ENCODE peak calls at places on chromosomes 12 and 14, in seven cellular contexts. I, B, O, N, U, G and C are unnamed samples.

GRCh38 chr14:79802096-79802495 is 409.2 kb downstream of the DIO2 start:
- DNase-seq in B (no peak), I (no peak), U (no peak), G (no peak), N (no peak), O (no peak), C (no peak)

GRCh38 chr12:79534029-79534867 is 156.5 kb downstream of the PAWR start:
- DNase-seq in U (no peak), G (no peak), O (no peak), N (no peak), I (peak; percentile 34), B (no peak), C (no peak)

GRCh38 chr12:89950421-89950820 is 241.8 kb upstream of the ATP2B1 start:
- DNase-seq in B (no peak), I (no peak), O (no peak), G (no peak), N (no peak), U (no peak), C (no peak)

GRCh38 chr12:25252946-25253345 is 2.2 kb upstream of the KRAS start:
- DNase-seq in N (no peak), B (no peak), O (peak; percentile 42), I (no peak), U (no peak), G (no peak), C (no peak)

GRCh38 chr12:107515446-107515958 is 170.1 kb upstream of the PWP1 start:
- DNase-seq in I (peak; percentile 67), B (peak; percentile 75), O (no peak), U (peak; percentile 90), G (peak; percentile 22), N (peak; percentile 89), C (peak; percentile 57)

GRCh38 chr14:35124127-35124526 is 1.8 kb downstream of the PRORP start:
- DNase-seq in I (no peak), N (no peak), B (no peak), G (no peak), O (no peak), U (no peak), C (no peak)

GRCh38 chr12:113137861-113138783 is 2.6 kb upstream of the RASAL1 start:
- DNase-seq in O (no peak), B (no peak), U (no peak), N (no peak), G (no peak), I (no peak), C (no peak)

GRCh38 chr14:100155881-100156645 is 3.4 kb downstream of the DEGS2 start:
- DNase-seq in N (no peak), O (no peak), B (no peak), U (no peak), I (no peak), G (no peak), C (no peak)

GRCh38 chr14:44279357-44279756 is 227.7 kb downstream of the FSCB start:
- DNase-seq in G (no peak), O (no peak), U (no peak), I (no peak), B (no peak), N (no peak), C (no peak)

GRCh38 chr12:22372277-22372837 is 37.9 kb upstream of the ST8SIA1 start:
- DNase-seq in I (no peak), U (no peak), O (no peak), B (no peak), G (no peak), N (no peak), C (no peak)

GRCh38 chr12:22380029-22380428 is 45.5 kb upstream of the ST8SIA1 start:
- DNase-seq in N (no peak), U (no peak), G (no peak), B (no peak), O (no peak), I (no peak), C (no peak)

GRCh38 chr12:22374499-22374898 is 40.0 kb upstream of the ST8SIA1 start:
- DNase-seq in U (no peak), I (no peak), G (no peak), N (no peak), B (no peak), O (no peak), C (no peak)

DNA sequence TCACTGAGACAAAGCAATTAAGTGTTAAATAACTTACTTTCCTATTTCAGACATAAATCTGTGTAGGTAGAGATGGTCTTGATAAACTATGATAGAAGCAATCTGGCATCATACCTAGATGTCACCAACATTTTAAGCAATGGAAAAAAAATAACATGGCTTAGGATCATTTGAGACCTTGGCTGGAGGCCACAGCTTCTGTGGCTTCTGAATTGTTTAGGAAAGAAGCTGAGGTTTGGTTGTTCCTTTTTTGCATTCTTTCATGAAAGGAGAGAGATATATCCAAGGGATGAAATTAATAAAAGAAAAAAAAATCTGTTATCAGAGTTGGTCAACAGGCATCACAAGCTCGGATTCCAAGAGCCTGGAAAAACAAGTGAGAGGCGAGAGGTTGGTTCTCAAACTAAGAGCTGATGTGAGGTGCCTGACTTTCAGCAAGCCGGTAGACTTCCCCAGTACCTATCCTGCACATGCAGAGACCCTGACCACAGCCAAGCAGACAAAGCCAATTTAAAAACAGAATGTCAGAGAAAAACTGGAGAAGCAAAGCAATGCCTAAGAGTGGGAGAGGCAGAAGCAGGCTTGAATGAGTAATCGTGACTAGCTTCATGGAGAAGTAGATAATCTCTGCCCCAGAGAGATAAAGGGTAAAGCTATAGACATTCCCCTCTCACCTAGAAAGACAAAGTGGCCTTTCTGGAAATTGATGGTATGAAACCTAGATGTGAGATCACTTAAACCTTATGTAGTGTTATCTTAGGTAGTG is 43.4 kb upstream of the ST8SIA1 start:
- DNase-seq in O (no peak), N (no peak), B (no peak), G (no peak), I (peak; percentile 54), U (no peak), C (no peak)
- H3K4me1 ChIP-seq in O (no peaks in the 10 kb centered on the region), N (peaks cover 18% of the 10 kb centered on the region), B (no peaks in the 10 kb centered on the region), G (no peaks in the 10 kb centered on the region), I (no peaks in the 10 kb centered on the region), U (no peaks in the 10 kb centered on the region), C (no peaks in the 10 kb centered on the region)

DNA sequence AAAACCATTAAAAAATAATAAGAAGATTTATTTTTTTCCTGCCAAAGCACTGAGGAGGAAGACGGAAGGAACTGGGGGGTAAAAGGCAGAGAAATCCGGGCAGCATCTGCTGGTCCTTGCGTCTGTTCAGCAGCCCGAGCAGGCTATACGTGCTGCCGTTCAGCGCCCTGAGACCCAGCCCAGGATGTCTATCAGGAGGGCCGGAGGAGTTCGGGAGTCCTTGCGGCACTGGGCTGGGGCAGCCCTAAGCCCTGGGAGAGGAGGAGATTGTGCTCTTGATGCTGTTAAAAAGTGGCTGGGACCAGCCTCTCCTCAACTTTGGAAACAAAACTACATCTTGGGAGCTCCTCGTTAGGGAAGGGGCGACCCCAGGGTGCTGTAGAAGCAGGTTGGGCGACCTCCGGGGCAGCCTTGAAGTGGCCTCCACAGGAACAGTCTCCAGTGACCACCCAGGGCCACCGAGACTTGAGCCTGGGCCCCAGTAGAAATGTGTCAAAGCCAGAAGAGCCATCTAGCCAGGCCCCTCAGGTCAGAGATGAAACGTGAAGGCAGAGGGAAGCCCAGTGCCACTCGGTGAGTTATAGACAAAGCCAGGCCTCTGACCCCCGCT is 14.3 kb downstream of the PGF start:
- DNase-seq in B (no peak), N (no peak), U (no peak), I (no peak), O (peak; percentile 82), G (no peak), C (no peak)
- H3K27ac ChIP-seq in B (peak overlapping the region; percentile 87), N (peak overlapping the region; percentile 81), U (no peak overlapping the region), I (peak overlapping the region; percentile 66), O (peak overlapping the region; percentile 98), G (no peak overlapping the region), C (peak overlapping the region; percentile 89)

GRCh38 chr12:88505696-88506095 is 74.6 kb downstream of the KITLG start:
- DNase-seq in B (no peak), O (no peak), I (no peak), G (no peak), U (no peak), N (no peak), C (no peak)

GRCh38 chr12:88509347-88509746 is 70.9 kb downstream of the KITLG start:
- DNase-seq in B (no peak), G (no peak), O (no peak), N (no peak), U (no peak), I (no peak), C (no peak)

GRCh38 chr12:88510841-88511240 is 69.4 kb downstream of the KITLG start:
- DNase-seq in U (no peak), I (no peak), N (no peak), G (no peak), O (no peak), B (no peak), C (no peak)

DNA sequence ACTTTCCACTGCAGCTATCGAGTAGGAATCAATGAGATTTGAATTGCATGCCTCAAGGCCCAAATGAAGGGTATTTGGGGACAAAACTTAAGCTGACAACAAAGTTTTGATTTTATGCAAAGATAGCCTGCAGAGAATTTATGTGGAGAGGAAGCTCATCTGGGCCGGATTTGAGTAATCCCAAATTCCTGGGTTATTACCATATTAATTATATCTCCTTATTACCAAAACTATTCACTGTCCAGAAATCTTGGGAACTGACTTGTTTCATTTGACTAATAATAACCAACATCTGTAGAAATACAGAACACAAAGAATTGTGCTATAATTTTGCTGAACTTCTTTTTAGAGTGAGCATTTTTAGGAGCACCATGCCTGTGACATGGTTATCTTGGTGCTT is 70.4 kb downstream of the KITLG start:
- DNase-seq in I (no peak), N (no peak), G (no peak), O (no peak), B (no peak), U (no peak), C (no peak)
- H3K4me1 ChIP-seq in I (no peaks in the 10 kb centered on the region), N (no peaks in the 10 kb centered on the region), G (no peaks in the 10 kb centered on the region), O (no peaks in the 10 kb centered on the region), B (no peaks in the 10 kb centered on the region), U (no peaks in the 10 kb centered on the region), C (peaks cover 2% of the 10 kb centered on the region)

DNA sequence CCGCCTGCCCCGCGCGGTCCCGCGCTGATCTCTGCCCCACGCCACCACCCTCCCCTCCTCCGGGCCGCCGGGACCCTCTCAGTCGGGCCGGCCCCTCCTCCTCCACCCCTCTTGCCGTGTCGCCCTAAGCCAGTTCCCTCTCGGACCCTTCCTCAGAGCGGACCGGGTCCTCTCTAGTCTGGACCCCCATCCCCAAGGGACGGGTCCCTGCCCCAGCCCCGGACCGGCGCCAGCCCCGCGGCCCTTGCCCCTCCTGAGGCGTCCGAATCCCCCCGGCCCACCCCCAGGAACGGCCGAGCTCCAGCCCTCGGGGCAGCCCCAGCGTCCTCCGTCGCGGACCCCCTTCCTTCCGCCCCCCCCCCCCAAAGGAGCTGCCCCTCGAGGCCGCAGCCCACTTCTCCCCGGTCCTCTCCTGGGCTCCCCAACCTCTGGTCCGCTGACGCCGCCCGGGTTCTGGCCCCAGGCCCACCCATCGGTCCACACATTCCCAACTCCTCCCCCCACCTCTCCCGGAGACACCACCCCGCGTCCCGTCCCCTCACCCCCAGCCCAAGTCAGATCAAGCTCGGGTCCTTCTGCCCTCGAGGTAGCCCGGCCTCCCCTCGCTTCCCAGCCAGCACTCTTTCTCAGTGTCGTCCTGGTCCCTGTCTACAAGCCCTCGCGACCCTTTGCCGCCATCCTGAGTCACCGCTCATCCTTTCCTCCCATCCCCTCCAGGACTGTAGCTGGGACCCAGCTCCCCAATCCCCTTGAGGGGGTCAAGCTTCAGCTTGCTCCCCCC is 690 bp downstream of the PPP4R4 start:
- DNase-seq in U (no peak), I (no peak), B (no peak), O (no peak), G (peak; percentile 64), N (no peak), C (no peak)
- H3K27ac ChIP-seq in U (no peak overlapping the region), I (no peak overlapping the region), B (no peak overlapping the region), O (no peak overlapping the region), G (no peak overlapping the region), N (no peak overlapping the region), C (peak overlapping the region; percentile 59)